ENCODE peak calls at places on chromosomes 3 and 15, in nine cellular contexts. Z, X, N, M, O, E, J, P and B are unnamed samples.

GRCh38 chr15:70669966-70670658 is 93.2 kb downstream of the UACA start:
- DNase-seq in N (no peak), E (no peak), X (no peak), Z (no peak), P (no peak), M (no peak), O (no peak), J (no peak), B (no peak)

GRCh38 chr15:101487060-101487459 is 2.4 kb downstream of the PCSK6 start:
- DNase-seq in E (no peak), Z (no peak), N (no peak), J (no peak), P (no peak), M (no peak), X (no peak), O (no peak), B (no peak)

GRCh38 chr3:71863563-71864190 is 78.7 kb upstream of the PROK2 start:
- DNase-seq in M (no peak), O (no peak), E (no peak), Z (no peak), J (no peak), P (no peak), N (no peak), X (no peak), B (no peak)

GRCh38 chr3:98282205-98282604 is at the start of gene OR5H2:
- DNase-seq in N (no peak), M (no peak), E (no peak), X (no peak), P (no peak), Z (no peak), J (no peak), O (no peak), B (no peak)

GRCh38 chr3:183189641-183190040 is 27.1 kb upstream of the LAMP3 start:
- DNase-seq in Z (no peak), E (no peak), N (no peak), J (no peak), X (no peak), P (no peak), M (no peak), O (no peak), B (no peak)

GRCh38 chr15:88899251-88899650 is 3.9 kb upstream of the HAPLN3 start:
- DNase-seq in O (no peak), X (no peak), J (no peak), E (no peak), M (no peak), Z (no peak), N (no peak), P (no peak), B (no peak)

GRCh38 chr15:45225506-45226273 is 26.3 kb upstream of the SLC28A2 start:
- DNase-seq in E (no peak), N (no peak), M (no peak), P (no peak), O (no peak), J (no peak), Z (no peak), X (no peak), B (no peak)

GRCh38 chr3:143352031-143352623 is 232.6 kb downstream of the CHST2 start:
- DNase-seq in Z (no peak), J (no peak), P (no peak), N (no peak), O (no peak), M (peak; percentile 26), X (no peak), E (no peak), B (no peak)

GRCh38 chr3:59167756-59168155 is 117.9 kb upstream of the CFAP20DC start:
- DNase-seq in M (no peak), P (no peak), N (no peak), E (no peak), X (no peak), Z (no peak), J (no peak), O (no peak), B (no peak)

GRCh38 chr15:34583399-34584320 is at the start of gene GOLGA8B:
- DNase-seq in N (peak; percentile 75), Z (peak; percentile 81), E (peak; percentile 55), J (peak; percentile 65), X (peak; percentile 79), O (no peak), M (peak; percentile 8), P (peak; percentile 93), B (peak; percentile 86)

GRCh38 chr15:91408476-91409076 is 308.5 kb downstream of the SV2B start:
- DNase-seq in E (no peak), X (no peak), P (no peak), N (no peak), M (no peak), Z (no peak), O (no peak), J (no peak), B (no peak)

GRCh38 chr3:23836536-23837230 is 30.9 kb downstream of the UBE2E1 start:
- DNase-seq in N (no peak), P (no peak), Z (no peak), M (no peak), E (no peak), J (no peak), X (no peak), O (no peak), B (no peak)

GRCh38 chr15:82923744-82924143 is 28.8 kb downstream of the HOMER2 start:
- DNase-seq in O (no peak), N (no peak), E (no peak), P (no peak), J (no peak), Z (no peak), X (no peak), M (no peak), B (no peak)

GRCh38 chr3:67635806-67636205 is 18.6 kb downstream of the SUCLG2 start:
- DNase-seq in X (no peak), O (no peak), Z (no peak), J (no peak), E (no peak), N (no peak), P (no peak), M (peak; percentile 53), B (no peak)

GRCh38 chr3:181709537-181710279 is 2.0 kb upstream of the SOX2 start:
- DNase-seq in X (peak; percentile 61), M (peak; percentile 34), E (no peak), O (no peak), N (peak; percentile 64), Z (no peak), J (peak; percentile 49), P (peak; percentile 74), B (peak; percentile 59)

GRCh38 chr15:88166330-88166993 is 90.1 kb downstream of the NTRK3 start:
- DNase-seq in Z (no peak), P (peak; percentile 19), E (peak; percentile 30), X (no peak), N (no peak), M (peak; percentile 5), J (no peak), O (peak; percentile 3), B (no peak)

GRCh38 chr3:136778865-136779264 is 26.7 kb upstream of the STAG1 start:
- DNase-seq in M (no peak), J (no peak), N (no peak), X (peak; percentile 35), O (no peak), E (no peak), P (no peak), Z (no peak), B (no peak)

GRCh38 chr3:129087138-129087702 is 26.6 kb downstream of the GP9 start:
- DNase-seq in Z (no peak), P (no peak), X (no peak), N (no peak), E (no peak), J (no peak), O (no peak), M (no peak), B (no peak)

GRCh38 chr15:78322724-78323395 is 17.3 kb upstream of the CRABP1 start:
- DNase-seq in Z (no peak), O (no peak), N (no peak), E (no peak), P (no peak), M (no peak), J (no peak), X (no peak), B (no peak)

GRCh38 chr15:93044301-93045190 is 44.5 kb downstream of the RGMA start:
- DNase-seq in P (no peak), M (no peak), J (no peak), E (no peak), N (peak; percentile 52), O (no peak), X (no peak), Z (no peak), B (no peak)

GRCh38 chr3:62686486-62686885 is 188.7 kb downstream of the CADPS start:
- DNase-seq in N (no peak), P (no peak), M (peak; percentile 95), Z (no peak), X (no peak), J (no peak), E (no peak), O (no peak), B (no peak)

GRCh38 chr15:56291741-56292140 is 48.1 kb upstream of the RFX7 start:
- DNase-seq in O (no peak), E (no peak), X (no peak), M (no peak), Z (no peak), P (no peak), J (no peak), N (no peak), B (no peak)

GRCh38 chr3:120172070-120172469 is 77.8 kb upstream of the GSK3B start:
- DNase-seq in M (peak; percentile 69), P (no peak), N (no peak), J (no peak), Z (no peak), E (no peak), O (no peak), X (no peak), B (no peak)

GRCh38 chr15:45747426-45747825 is 112.6 kb downstream of the SQOR start:
- DNase-seq in J (no peak), X (no peak), N (no peak), Z (no peak), M (no peak), O (no peak), P (no peak), E (no peak), B (no peak)

GRCh38 chr3:129745253-129745652 is 138.8 kb upstream of the PLXND1 start:
- DNase-seq in N (no peak), E (no peak), P (no peak), O (no peak), J (no peak), M (no peak), Z (no peak), X (no peak), B (no peak)

GRCh38 chr3:57985977-57986246 is 22.3 kb upstream of the FLNB start:
- DNase-seq in Z (no peak), E (no peak), M (no peak), J (no peak), X (no peak), N (no peak), O (no peak), P (no peak), B (no peak)

GRCh38 chr3:138921316-138922292 is 25.3 kb downstream of the FOXL2 start:
- DNase-seq in X (peak; percentile 21), N (no peak), E (no peak), J (no peak), P (no peak), O (no peak), M (peak; percentile 88), Z (no peak), B (no peak)